ENCODE peak calls at places on chromosome 2, in six cellular contexts. X, V, A, O, J and F are unnamed samples.

GRCh38 chr2:187874786-187875185 is 320.6 kb upstream of the TFPI start:
- DNase-seq in J (no peak), A (no peak), O (no peak), X (no peak), V (no peak), F (no peak)

GRCh38 chr2:233817995-233818638 is 36.2 kb downstream of the HJURP start:
- DNase-seq in V (peak; percentile 42), O (no peak), X (no peak), J (no peak), A (no peak), F (peak; percentile 31)

GRCh38 chr2:181798022-181798421 is 93.5 kb upstream of the ITPRID2 start:
- DNase-seq in A (no peak), O (no peak), V (no peak), J (no peak), X (no peak), F (no peak)

GRCh38 chr2:156430236-156430977 is 5.8 kb upstream of the GPD2 start:
- DNase-seq in X (no peak), J (no peak), V (no peak), O (no peak), A (no peak), F (no peak)

GRCh38 chr2:181038796-181039195 is 58.4 kb downstream of the UBE2E3 start:
- DNase-seq in V (no peak), X (no peak), J (no peak), A (no peak), O (no peak), F (no peak)

GRCh38 chr2:234974501-234975385 is 22.9 kb downstream of the SH3BP4 start:
- DNase-seq in A (no peak), J (no peak), X (no peak), O (no peak), V (peak; percentile 61), F (peak; percentile 47)

GRCh38 chr2:40844353-40845277 is 392.7 kb upstream of the SLC8A1 start:
- DNase-seq in X (no peak), J (no peak), V (peak; percentile 10), A (no peak), O (peak; percentile 45), F (no peak)

GRCh38 chr2:214325404-214325803 is 85.5 kb upstream of the VWC2L start:
- DNase-seq in V (no peak), A (no peak), O (no peak), J (no peak), X (no peak), F (no peak)

GRCh38 chr2:239261796-239262475 is 138.9 kb downstream of the HDAC4 start:
- DNase-seq in X (no peak), V (no peak), A (no peak), O (no peak), J (no peak), F (no peak)

GRCh38 chr2:239262484-239263230 is 138.2 kb downstream of the HDAC4 start:
- DNase-seq in O (no peak), V (no peak), A (no peak), X (no peak), J (no peak), F (no peak)

GRCh38 chr2:239260546-239261327 is 140.1 kb downstream of the HDAC4 start:
- DNase-seq in X (no peak), J (no peak), A (no peak), O (no peak), V (no peak), F (peak; percentile 30)

GRCh38 chr2:239259603-239260298 is 141.1 kb downstream of the HDAC4 start:
- DNase-seq in O (no peak), J (no peak), X (no peak), A (no peak), V (no peak), F (no peak)

GRCh38 chr2:239261336-239261735 is 139.5 kb downstream of the HDAC4 start:
- DNase-seq in A (no peak), X (no peak), J (no peak), O (no peak), V (no peak), F (no peak)
- H3K4me1 ChIP-seq in A (peaks cover 8% of the 10 kb centered on the region), X (peaks cover 23% of the 10 kb centered on the region), J (peaks cover 77% of the 10 kb centered on the region), O (peaks cover 24% of the 10 kb centered on the region), V (peaks cover 16% of the 10 kb centered on the region), F (peaks cover 51% of the 10 kb centered on the region)

DNA sequence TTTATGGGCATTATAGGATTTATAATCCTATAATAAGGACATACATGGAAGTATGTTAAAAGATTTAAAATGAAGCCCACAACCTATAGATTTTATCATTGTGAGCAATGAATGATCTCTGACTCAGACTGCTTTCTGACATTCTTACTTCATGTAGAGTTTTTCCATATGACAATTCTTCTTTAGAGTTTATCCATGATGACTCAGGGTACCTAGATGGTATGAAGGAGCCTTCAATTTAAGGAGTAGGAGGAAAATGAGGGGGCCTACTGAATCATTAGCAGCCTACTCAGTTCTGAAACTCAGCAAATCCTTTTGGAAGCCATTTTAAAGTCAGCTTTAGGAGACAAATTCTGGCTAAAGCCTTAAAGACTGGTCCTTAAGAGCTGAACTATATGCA is 10.4 kb downstream of the PELI1 start:
- DNase-seq in V (no peak), A (no peak), J (no peak), X (no peak), O (no peak), F (no peak)
- H3K27ac ChIP-seq in V (no peak overlapping the region), A (no peak overlapping the region), J (no peak overlapping the region), X (no peak overlapping the region), O (peak overlapping the region; percentile 23), F (no peak overlapping the region)

DNA sequence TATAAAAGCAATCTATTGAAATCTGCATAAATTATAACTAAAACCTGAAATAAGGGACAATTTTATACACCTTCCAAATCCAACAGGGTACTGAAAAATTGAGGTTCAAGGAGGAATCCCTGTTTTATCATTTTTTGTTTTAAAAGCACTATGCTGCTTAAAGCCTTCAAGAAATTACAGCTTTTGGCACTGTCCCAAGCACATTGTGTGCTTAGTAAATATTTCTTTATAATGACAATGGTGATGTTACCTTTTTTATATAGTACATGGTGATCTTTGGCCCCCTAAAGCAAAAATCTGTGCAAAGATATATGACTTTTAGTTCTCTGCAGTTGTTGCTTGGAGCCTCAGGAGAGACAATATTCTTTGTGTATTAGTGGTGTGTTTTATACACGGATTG is 71.6 kb upstream of the EFEMP1 start:
- DNase-seq in A (no peak), J (no peak), O (no peak), X (no peak), V (no peak), F (no peak)
- H3K4me1 ChIP-seq in A (no peaks in the 10 kb centered on the region), J (no peaks in the 10 kb centered on the region), O (peaks cover 14% of the 10 kb centered on the region), X (peaks cover 40% of the 10 kb centered on the region), V (no peaks in the 10 kb centered on the region), F (peaks cover 49% of the 10 kb centered on the region)

GRCh38 chr2:3778841-3779505 is 75.6 kb downstream of the DCDC2C start:
- DNase-seq in O (no peak), J (no peak), V (no peak), X (no peak), A (no peak), F (no peak)
- H3K27ac ChIP-seq in O (no peak overlapping the region), J (no peak overlapping the region), V (no peak overlapping the region), X (no peak overlapping the region), A (no peak overlapping the region), F (no peak overlapping the region)

DNA sequence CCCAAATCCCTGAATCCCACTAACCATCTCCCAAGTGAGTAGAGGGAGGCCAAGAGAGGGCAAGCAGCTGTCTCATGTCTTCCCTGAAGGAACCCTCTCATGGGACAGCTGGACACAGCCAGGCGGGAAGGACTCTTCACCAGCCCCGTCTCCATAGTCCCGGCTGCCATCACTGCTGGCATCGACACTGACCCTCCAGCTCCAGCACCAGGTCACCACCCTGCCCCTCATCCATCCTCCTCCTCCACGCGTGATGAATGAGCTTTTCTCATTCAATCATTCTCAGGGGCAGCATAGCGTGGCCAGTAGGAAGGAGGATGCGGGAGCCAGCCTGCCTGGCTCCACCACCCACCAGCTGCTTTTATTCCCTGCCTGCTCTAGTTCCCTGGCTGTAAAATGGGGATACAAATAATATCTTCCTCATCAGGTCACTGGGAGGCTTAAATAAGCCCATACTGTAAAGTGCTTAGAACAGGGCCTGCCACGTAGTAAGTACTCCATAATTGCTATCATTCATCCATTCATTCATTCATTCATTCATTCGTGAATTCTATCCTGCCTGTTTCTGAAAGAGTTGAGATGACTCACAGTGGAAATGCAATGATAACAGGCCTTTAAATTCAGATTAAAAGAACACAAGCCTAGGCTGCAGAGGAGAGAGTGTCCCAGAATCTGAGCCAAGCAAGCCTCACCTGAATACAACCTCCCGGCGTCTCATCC is 30.5 kb upstream of the FOSL2 start:
- DNase-seq in J (no peak), A (no peak), X (no peak), O (no peak), V (no peak), F (no peak)
- H3K4me1 ChIP-seq in J (peaks cover 25% of the 10 kb centered on the region), A (peaks cover 8% of the 10 kb centered on the region), X (peaks cover 20% of the 10 kb centered on the region), O (peaks cover 39% of the 10 kb centered on the region), V (peaks cover 13% of the 10 kb centered on the region), F (peaks cover 47% of the 10 kb centered on the region)